ENCODE peak calls at places on chromosome 7, in five cellular contexts. X, B, W, D and A are unnamed samples.
A peak's percentile ranks its signal among the peaks of the same experiment; 100 is the strongest.

GRCh38 chr7:40469481-40469880 is 334.7 kb downstream of the SUGCT start:
- DNase-seq in X (no peak), B (no peak), W (no peak), D (peak; percentile 67), A (no peak)

GRCh38 chr7:87483131-87483530 is 7.7 kb upstream of the ABCB4 start:
- DNase-seq in X (no peak), B (no peak), W (no peak), D (no peak), A (no peak)

GRCh38 chr7:135181261-135181928 is 10.9 kb upstream of the CYREN start:
- DNase-seq in X (no peak), B (no peak), W (no peak), D (no peak), A (no peak)

GRCh38 chr7:15459018-15459621 is 102.7 kb downstream of the AGMO start:
- DNase-seq in X (peak; percentile 41), B (no peak), W (no peak), D (no peak), A (no peak)

GRCh38 chr7:158975526-158976467 is 119.4 kb downstream of the DYNC2I1 start:
- DNase-seq in X (no peak), B (no peak), W (no peak), D (no peak), A (no peak)

GRCh38 chr7:47400741-47401206 is 181.1 kb downstream of the TNS3 start:
- DNase-seq in X (no peak), B (peak; percentile 45), W (no peak), D (no peak), A (no peak)

GRCh38 chr7:28729685-28730084 is 228.4 kb downstream of the TRIL start:
- DNase-seq in X (no peak), B (no peak), W (no peak), D (no peak), A (no peak)

GRCh38 chr7:51645707-51646298 is 329.2 kb upstream of the COBL start:
- DNase-seq in X (no peak), B (no peak), W (no peak), D (no peak), A (no peak)

GRCh38 chr7:107628461-107629064 is 32.1 kb upstream of the SLC26A4 start:
- DNase-seq in X (no peak), B (no peak), W (no peak), D (no peak), A (no peak)

GRCh38 chr7:38452615-38453014 is 178.6 kb downstream of the AMPH start:
- DNase-seq in X (no peak), B (no peak), W (no peak), D (peak; percentile 7), A (no peak)

GRCh38 chr7:71896535-71896934 is 515.6 kb downstream of the CALN1 start:
- DNase-seq in X (no peak), B (no peak), W (no peak), D (no peak), A (no peak)

GRCh38 chr7:1650363-1651030 is 19.6 kb upstream of the ELFN1 start:
- DNase-seq in X (peak; percentile 23), B (no peak), W (no peak), D (peak; percentile 3), A (no peak)
- H3K27ac ChIP-seq in X (no peak overlapping the region), B (no peak overlapping the region), W (no peak overlapping the region), D (no peak overlapping the region), A (no peak overlapping the region)

GRCh38 chr7:141333459-141333858 is 217.8 kb upstream of the AGK start:
- DNase-seq in X (no peak), B (no peak), W (no peak), D (peak; percentile 29), A (no peak)

GRCh38 chr7:141339603-141340002 is 211.6 kb upstream of the AGK start:
- DNase-seq in X (no peak), B (no peak), W (no peak), D (no peak), A (no peak)

GRCh38 chr7:141335164-141335563 is 216.0 kb upstream of the AGK start:
- DNase-seq in X (no peak), B (no peak), W (no peak), D (no peak), A (no peak)
- H3K27ac ChIP-seq in X (no peak overlapping the region), B (no peak overlapping the region), W (no peak overlapping the region), D (no peak overlapping the region), A (no peak overlapping the region)

DNA sequence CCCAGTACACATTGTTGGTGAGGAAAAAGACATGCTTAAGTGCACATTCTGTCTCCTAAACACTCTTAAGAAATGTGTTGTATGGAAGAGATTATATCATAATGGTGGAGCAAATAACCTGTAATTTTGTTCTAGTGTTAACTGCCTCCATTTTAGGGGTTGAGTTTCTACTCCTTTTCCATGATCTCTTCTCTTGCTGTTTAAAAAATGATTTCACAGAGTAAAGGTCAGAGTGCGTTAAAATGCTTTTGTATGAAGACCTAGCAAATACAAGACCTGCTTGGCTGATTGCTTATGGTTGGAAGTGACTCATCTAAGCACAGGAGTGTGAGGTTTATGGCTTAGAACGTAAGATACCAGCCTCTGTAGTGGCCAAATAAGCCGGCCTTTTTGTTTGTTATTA is 123.6 kb downstream of the LRRC4 start:
- DNase-seq in X (no peak), B (no peak), W (no peak), D (peak; percentile 56), A (no peak)
- H3K27ac ChIP-seq in X (no peak overlapping the region), B (no peak overlapping the region), W (no peak overlapping the region), D (peak overlapping the region; percentile 83), A (no peak overlapping the region)

GRCh38 chr7:674454-675410 is 51.8 kb upstream of the DNAAF5 start:
- DNase-seq in X (no peak), B (no peak), W (no peak), D (no peak), A (no peak)
- H3K27ac ChIP-seq in X (no peak overlapping the region), B (no peak overlapping the region), W (no peak overlapping the region), D (no peak overlapping the region), A (no peak overlapping the region)